ENCODE peak calls at places on chromosomes 2 and 18, in seven cellular contexts. P is cardiac muscle cell, M is AG08396, Q is tibial artery, F is Daoy, K is AG04450, S is HTR-8/SVneo. N is an unnamed sample.

GRCh38 chr2:160295519-160296231 is 95.6 kb upstream of the ITGB6 start:
- DNase-seq in P (no peak), M (no peak), Q (no peak), F (no peak), K (no peak), S (no peak), N (no peak)

GRCh38 chr2:45676088-45676487 is 24.6 kb downstream of the PRKCE start:
- DNase-seq in P (no peak), M (no peak), Q (no peak), F (no peak), K (no peak), S (no peak), N (no peak)

GRCh38 chr2:171407030-171407707 is 26.6 kb downstream of the METTL8 start:
- DNase-seq in P (no peak), M (no peak), Q (no peak), F (no peak), K (no peak), S (no peak), N (no peak)

GRCh38 chr2:203999844-204000243 is 63.3 kb downstream of the ICOS start:
- DNase-seq in P (no peak), M (no peak), Q (no peak), F (no peak), K (no peak), S (no peak), N (no peak)

GRCh38 chr2:85340034-85340892 is 12.5 kb upstream of the TGOLN2 start:
- DNase-seq in P (no peak), M (no peak), Q (no peak), F (no peak), K (no peak), S (no peak), N (no peak)

GRCh38 chr18:33034941-33035340 is 262.1 kb upstream of the KLHL14 start:
- DNase-seq in P (no peak), M (no peak), Q (no peak), F (peak), K (no peak), S (no peak), N (no peak)

GRCh38 chr2:118539290-118539689 is 308.2 kb downstream of the EN1 start:
- DNase-seq in P (peak), M (peak), Q (no peak), F (peak), K (no peak), S (no peak), N (no peak)

GRCh38 chr2:240431663-240432424 is 3.6 kb upstream of the GPC1 start:
- DNase-seq in P (no peak), M (no peak), Q (peak), F (no peak), K (no peak), S (no peak), N (peak)

GRCh38 chr2:190815223-190815622 is 65.4 kb upstream of the GLS start:
- DNase-seq in P (no peak), M (no peak), Q (no peak), F (no peak), K (no peak), S (no peak), N (no peak)

GRCh38 chr18:9760641-9761040 is 52.5 kb downstream of the RAB31 start:
- DNase-seq in P (no peak), M (no peak), Q (no peak), F (peak), K (no peak), S (no peak), N (no peak)

GRCh38 chr2:135149251-135149650 is 97.2 kb downstream of the RAB3GAP1 start:
- DNase-seq in P (no peak), M (no peak), Q (no peak), F (no peak), K (no peak), S (no peak), N (no peak)

GRCh38 chr2:183010112-183010511 is 28.1 kb downstream of the NCKAP1 start:
- DNase-seq in P (peak), M (peak), Q (no peak), F (peak), K (peak), S (peak), N (no peak)

GRCh38 chr18:7946724-7947377 is 379.7 kb downstream of the PTPRM start:
- DNase-seq in P (peak), M (peak), Q (no peak), F (peak), K (peak), S (peak), N (no peak)

GRCh38 chr2:179207047-179207446 is 57.6 kb downstream of the SESTD1 start:
- DNase-seq in P (no peak), M (no peak), Q (no peak), F (no peak), K (no peak), S (no peak), N (no peak)

GRCh38 chr2:88828397-88829137 is 137.1 kb downstream of the RPIA start:
- DNase-seq in P (no peak), M (no peak), Q (no peak), F (peak), K (no peak), S (no peak), N (no peak)

GRCh38 chr2:100730290-100730868 is 89.6 kb upstream of the NPAS2 start:
- DNase-seq in P (peak), M (peak), Q (peak), F (peak), K (peak), S (peak), N (peak)